ENCODE peak calls at places on chromosomes 4 and X, in four cellular contexts. W is GM12878, F is HepG2, K is K562. I is an unnamed sample.

GRCh38 chr4:168731006-168731636 is 234.3 kb downstream of the PALLD start:
- DNase-seq in W (no peak), F (no peak), K (no peak), I (no peak)

GRCh38 chr4:14233126-14233525 is 605.6 kb upstream of the BOD1L1 start:
- DNase-seq in W (no peak), F (no peak), K (no peak), I (no peak)

GRCh38 chr4:16051132-16051531 is 32.7 kb downstream of the PROM1 start:
- DNase-seq in W (no peak), F (no peak), K (no peak), I (no peak)

GRCh38 chr4:88661724-88662123 is 35.9 kb downstream of the NAP1L5 start:
- DNase-seq in W (no peak), F (no peak), K (no peak), I (no peak)

GRCh38 chr4:108477527-108478108 is 142.8 kb upstream of the RPL34 start:
- DNase-seq in W (no peak), F (no peak), K (no peak), I (no peak)

GRCh38 chr4:83389756-83390505 is 55.3 kb upstream of the HPSE start:
- DNase-seq in W (no peak), F (no peak), K (no peak), I (no peak)

GRCh38 chr4:76748649-76749048 is 149.3 kb downstream of the SOWAHB start:
- DNase-seq in W (no peak), F (peak), K (no peak), I (peak)

GRCh38 chr4:71045256-71045655 is 51.8 kb downstream of the DCK start:
- DNase-seq in W (no peak), F (no peak), K (no peak), I (no peak)

GRCh38 chr4:575281-576141 is 584 bp downstream of the TMEM271 start:
- DNase-seq in W (no peak), F (no peak), K (no peak), I (peak)

GRCh38 chr4:57553695-57554094 is 443.5 kb upstream of the IGFBP7 start:
- DNase-seq in W (no peak), F (no peak), K (no peak), I (no peak)

GRCh38 chrX:54494166-54494969 is 1.7 kb downstream of the FGD1 start:
- DNase-seq in W (no peak), F (no peak), K (no peak), I (no peak)

GRCh38 chr4:153365003-153365402 is 20.5 kb downstream of the MND1 start:
- DNase-seq in W (no peak), F (no peak), K (no peak), I (no peak)
- TF ChIP-seq TARDBP in W (no peak), F (no peak), K (no peak), I (no peak)

GRCh38 chr4:80486603-80487002 is 151.1 kb downstream of the CFAP299 start:
- DNase-seq in W (no peak), F (no peak), K (no peak), I (no peak)

GRCh38 chr4:80489798-80490197 is 154.3 kb downstream of the CFAP299 start:
- DNase-seq in W (no peak), F (no peak), K (no peak), I (no peak)

GRCh38 chr4:80484707-80485106 is 149.2 kb downstream of the CFAP299 start:
- DNase-seq in W (no peak), F (no peak), K (no peak), I (no peak)
- TF ChIP-seq TARDBP in W (no peak), F (no peak), K (no peak), I (no peak)

GRCh38 chr4:119040261-119040660 is 95.4 kb upstream of the MYOZ2 start:
- DNase-seq in W (no peak), F (no peak), K (no peak), I (no peak)

GRCh38 chr4:119039779-119040178 is 95.9 kb upstream of the MYOZ2 start:
- DNase-seq in W (no peak), F (no peak), K (no peak), I (no peak)

GRCh38 chr4:119040711-119041185 is 94.9 kb upstream of the MYOZ2 start:
- DNase-seq in W (no peak), F (no peak), K (no peak), I (no peak)

GRCh38 chr4:119044919-119045318 is 90.7 kb upstream of the MYOZ2 start:
- DNase-seq in W (no peak), F (no peak), K (no peak), I (no peak)

DNA sequence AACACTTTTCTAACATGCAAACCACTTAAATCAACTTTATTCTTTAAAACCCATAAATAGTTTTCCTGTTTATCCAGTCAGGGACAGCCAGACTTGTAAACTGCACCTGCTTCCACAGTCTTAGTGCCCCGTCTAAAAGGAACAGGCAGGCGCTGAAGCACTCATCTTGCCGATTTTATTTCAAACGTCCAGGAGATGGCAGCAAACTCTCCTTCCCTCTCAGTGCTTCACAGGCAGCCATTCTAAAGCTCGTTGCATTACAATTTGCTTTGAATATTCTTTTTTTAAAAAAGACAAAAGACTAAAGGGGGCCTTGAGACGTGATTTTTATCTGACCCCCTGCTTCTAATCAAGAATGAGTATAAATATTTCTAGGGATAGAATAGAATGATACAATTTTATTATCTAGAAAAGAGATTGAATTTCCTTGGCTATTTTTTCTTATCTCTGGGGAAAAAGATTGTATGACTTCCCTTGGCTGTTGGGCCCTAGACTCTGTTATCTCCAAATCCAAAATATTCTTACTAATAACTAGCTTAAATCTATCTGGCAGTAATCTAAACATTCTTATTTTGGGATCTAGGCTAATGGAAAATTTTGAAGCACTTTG is 93.6 kb upstream of the MYOZ2 start:
- DNase-seq in W (peak), F (peak), K (peak), I (peak)
- TF ChIP-seq TARDBP in W (no peak), F (no peak), K (no peak), I (no peak)

GRCh38 chr4:152707632-152708031 is 27.8 kb upstream of the TMEM154 start:
- DNase-seq in W (no peak), F (no peak), K (no peak), I (no peak)
- TF ChIP-seq TARDBP in W (no peak), F (no peak), K (no peak), I (no peak)

DNA sequence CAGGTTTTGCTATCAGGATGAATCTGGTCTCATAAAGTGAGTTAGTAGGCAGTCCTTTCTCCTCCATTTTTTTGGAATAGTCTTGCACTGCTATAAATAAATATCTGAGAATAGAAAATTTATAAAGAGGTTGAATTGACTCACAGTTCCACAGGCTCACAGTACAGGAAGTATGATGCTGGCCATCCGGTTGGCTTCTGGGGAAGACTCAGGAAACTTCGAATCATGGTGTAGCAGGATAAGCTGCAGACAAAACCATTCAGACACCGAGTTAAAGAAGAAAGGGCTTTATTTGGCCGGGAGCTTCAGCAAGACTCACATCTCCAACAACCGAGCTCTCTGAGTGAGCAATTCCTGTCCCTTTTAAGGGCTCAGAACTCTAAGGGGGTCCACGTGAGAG is 348.2 kb downstream of the KCTD8 start:
- DNase-seq in W (no peak), F (no peak), K (no peak), I (no peak)
- TF ChIP-seq TARDBP in W (no peak), F (no peak), K (no peak), I (no peak)

GRCh38 chrX:17839269-17839668 is 21.8 kb downstream of the RAI2 start:
- DNase-seq in W (no peak), F (no peak), K (no peak), I (no peak)
- TF ChIP-seq TARDBP in W (no peak), F (no peak), K (no peak), I (no peak)

DNA sequence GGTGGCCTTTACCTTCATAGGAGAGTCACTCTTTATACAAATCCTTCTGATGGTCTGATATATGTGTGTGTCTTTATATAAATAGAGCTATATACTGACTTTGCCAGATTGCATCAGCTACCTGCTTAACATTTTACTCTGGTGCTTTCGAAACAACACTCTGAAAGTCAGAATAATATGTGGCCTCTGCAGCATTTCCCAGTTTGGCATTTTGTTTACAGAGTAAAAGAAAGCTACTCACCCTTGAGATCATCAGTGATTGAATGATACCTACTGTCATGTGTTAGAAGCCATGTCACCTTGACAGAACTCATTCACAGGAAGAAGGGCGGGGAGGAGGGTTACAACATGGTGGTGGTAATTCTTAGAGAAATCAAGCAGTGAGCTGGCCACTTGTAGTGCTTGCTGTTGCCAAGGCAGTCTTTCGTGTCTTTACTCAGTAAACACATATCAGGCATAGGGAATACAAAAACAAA is at the start of gene PLAC1:
- DNase-seq in W (no peak), F (no peak), K (no peak), I (no peak)
- TF ChIP-seq TARDBP in W (no peak), F (no peak), K (no peak), I (no peak)

GRCh38 chrX:150696264-150696789 is 3.1 kb downstream of the MTMR1 start:
- DNase-seq in W (no peak), F (no peak), K (no peak), I (no peak)
- TF ChIP-seq TARDBP in W (no peak), F (no peak), K (no peak), I (no peak)

I was measured in HEK293T.